ENCODE peak calls at places on chromosomes 13 and 19, in eight cellular contexts. H is WTC11, T is GM20000, L is heart right ventricle, Q is ovary, Y is upper lobe of right lung, U is fibroblast of pulmonary artery, R is IMR-90. B is an unnamed sample.

GRCh38 chr13:43664700-43665191 is 122.0 kb downstream of the ENOX1 start:
- DNase-seq in Q (peak), H (peak), R (peak), Y (no peak), L (no peak), T (no peak), U (peak), B (peak)

GRCh38 chr13:46146898-46147297 is 35.1 kb downstream of the LCP1 start:
- DNase-seq in Q (no peak), U (peak), H (peak), Y (no peak), T (no peak), R (no peak), L (no peak), B (peak)

GRCh38 chr13:103883698-103884097 is 817.5 kb upstream of the SLC10A2 start:
- DNase-seq in R (peak), Q (no peak), T (no peak), H (no peak), U (peak), Y (no peak), L (no peak), B (no peak)

GRCh38 chr19:7888145-7888825 is at the start of gene LRRC8E:
- DNase-seq in U (peak), Q (no peak), H (peak), T (peak), R (peak), Y (peak), L (no peak), B (peak)

GRCh38 chr13:89066868-89067466 is 1395.8 kb downstream of the SLITRK5 start:
- DNase-seq in Y (no peak), U (peak), T (peak), H (peak), R (peak), Q (no peak), L (no peak), B (peak)

GRCh38 chr13:35479691-35480090 is 3.2 kb upstream of the MAB21L1 start:
- DNase-seq in Q (no peak), Y (no peak), H (no peak), T (no peak), L (no peak), U (no peak), R (no peak), B (no peak)

GRCh38 chr13:26112843-26113242 is 61.0 kb upstream of the SHISA2 start:
- DNase-seq in Y (no peak), H (no peak), L (no peak), Q (no peak), U (no peak), R (peak), T (no peak), B (no peak)

GRCh38 chr13:96967248-96967745 is 27.0 kb downstream of the OXGR1 start:
- DNase-seq in H (no peak), Q (no peak), T (no peak), U (peak), R (no peak), L (no peak), Y (no peak), B (no peak)

GRCh38 chr13:45511310-45512147 is 46.8 kb downstream of the COG3 start:
- DNase-seq in Q (no peak), U (peak), Y (no peak), L (peak), H (no peak), R (peak), T (peak), B (peak)

GRCh38 chr13:41681587-41681986 is 224.2 kb downstream of the RGCC start:
- DNase-seq in H (no peak), L (no peak), U (no peak), T (no peak), R (no peak), Y (no peak), Q (no peak), B (no peak)

GRCh38 chr13:80012281-80012680 is 328.6 kb downstream of the SPRY2 start:
- DNase-seq in R (no peak), H (no peak), Q (no peak), T (no peak), L (no peak), Y (no peak), U (peak), B (no peak)

GRCh38 chr13:41645313-41645712 is 188.0 kb downstream of the RGCC start:
- DNase-seq in Q (no peak), T (no peak), L (no peak), U (peak), R (peak), H (no peak), Y (no peak), B (peak)

GRCh38 chr19:33134571-33135041 is 2.7 kb downstream of the WDR88 start:
- DNase-seq in H (peak), Y (no peak), Q (no peak), U (no peak), R (no peak), L (no peak), T (peak), B (no peak)

GRCh38 chr19:33130433-33130832 is 1.5 kb upstream of the WDR88 start:
- DNase-seq in R (no peak), U (no peak), Y (no peak), Q (no peak), H (no peak), L (no peak), T (no peak), B (no peak)

GRCh38 chr19:33133438-33134031 is 1.6 kb downstream of the WDR88 start:
- DNase-seq in Q (no peak), Y (no peak), H (peak), U (peak), T (peak), R (no peak), L (no peak), B (peak)

GRCh38 chr19:33132021-33132420 is at the start of gene WDR88:
- DNase-seq in U (no peak), R (no peak), Q (no peak), T (no peak), Y (no peak), H (peak), L (no peak), B (no peak)

GRCh38 chr19:33132425-33132824 is 511 bp downstream of the WDR88 start:
- DNase-seq in U (no peak), H (peak), Y (no peak), R (no peak), T (peak), Q (no peak), L (no peak), B (no peak)
- TF ChIP-seq CTCF in U (peak), H (no peak), Y (no peak), R (peak), T (peak), Q (no peak), L (no peak), B (peak)

DNA sequence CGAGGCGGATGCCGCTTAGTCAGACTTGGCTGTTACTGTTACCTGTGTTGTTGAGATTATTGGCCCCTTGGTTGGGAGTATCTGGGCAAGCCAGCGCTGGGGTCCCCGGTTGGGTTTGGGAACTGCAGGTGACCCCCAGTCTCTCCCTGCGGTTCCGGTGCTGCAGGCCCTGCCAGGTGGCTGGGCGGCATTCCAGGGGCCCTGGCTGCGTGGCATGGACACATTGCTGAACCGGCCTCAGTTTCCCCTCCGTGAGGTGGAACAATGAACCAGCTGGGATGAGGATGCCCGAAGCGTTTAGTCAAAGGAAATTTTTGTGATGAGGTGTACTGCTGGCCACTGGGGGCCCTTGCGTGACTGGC is 538 bp downstream of the B3GNT3 start:
- DNase-seq in H (no peak), U (no peak), L (no peak), T (no peak), R (no peak), Y (no peak), Q (no peak), B (no peak)
- TF ChIP-seq CTCF in H (no peak), U (no peak), L (no peak), T (no peak), R (no peak), Y (no peak), Q (no peak), B (no peak)

DNA sequence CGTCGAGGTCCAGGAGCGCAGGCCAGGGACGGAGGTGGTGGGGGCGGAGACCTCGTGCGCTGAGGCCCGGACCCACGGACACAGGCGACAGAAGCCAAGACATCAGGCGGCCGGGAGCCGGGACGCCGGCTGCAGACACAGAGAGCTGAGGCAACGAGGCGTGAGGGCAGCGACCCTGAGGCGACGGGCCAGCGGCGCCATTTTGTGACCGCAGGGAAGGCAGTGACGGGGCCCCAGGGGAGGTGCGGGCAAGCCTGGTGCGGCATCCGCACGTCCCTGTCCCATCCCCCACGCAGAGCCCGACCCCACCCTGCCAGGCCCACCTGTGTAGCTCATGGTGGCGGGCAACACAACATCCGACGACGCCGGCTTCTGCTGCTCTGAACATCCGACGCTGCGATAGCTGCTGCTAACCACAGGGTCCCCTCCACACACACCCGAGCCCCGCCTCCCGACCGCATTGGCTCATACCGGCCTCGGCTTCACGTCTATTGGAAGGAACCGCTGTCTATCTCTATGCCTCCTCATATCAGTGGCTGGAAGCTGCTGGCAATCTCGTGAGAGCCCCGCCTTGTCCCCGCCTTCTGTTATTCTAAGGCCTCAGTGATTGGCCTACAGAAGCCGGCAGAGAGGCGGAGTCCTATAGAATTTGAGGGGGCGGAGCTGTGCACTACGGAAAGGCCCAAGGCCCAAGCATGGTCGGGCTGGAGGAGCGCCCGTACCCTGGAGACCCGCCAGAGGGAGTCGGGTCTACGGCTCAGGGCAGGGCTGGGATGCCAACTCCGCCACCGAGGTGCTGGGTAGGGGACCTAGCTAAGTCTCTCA is at the start of gene AKAP8L:
- DNase-seq in R (peak), Y (peak), Q (peak), U (peak), L (peak), T (peak), H (peak), B (peak)
- TF ChIP-seq CTCF in R (peak), Y (peak), Q (peak), U (peak), L (peak), T (peak), H (no peak), B (peak)

GRCh38 chr19:48474084-48474592 is 5.0 kb downstream of the CYTH2 start:
- DNase-seq in Q (no peak), Y (no peak), U (no peak), L (no peak), R (no peak), H (no peak), T (no peak), B (no peak)

GRCh38 chr19:48473161-48473966 is 4.2 kb downstream of the CYTH2 start:
- DNase-seq in H (no peak), Y (no peak), Q (no peak), T (no peak), U (no peak), L (no peak), R (no peak), B (no peak)

GRCh38 chr19:48470856-48471255 is 1.7 kb downstream of the CYTH2 start:
- DNase-seq in Q (no peak), U (no peak), H (no peak), T (no peak), Y (no peak), L (no peak), R (no peak), B (no peak)

GRCh38 chr19:48470281-48470680 is 1.1 kb downstream of the CYTH2 start:
- DNase-seq in R (no peak), Q (no peak), L (no peak), T (no peak), U (no peak), Y (no peak), H (no peak), B (no peak)

DNA sequence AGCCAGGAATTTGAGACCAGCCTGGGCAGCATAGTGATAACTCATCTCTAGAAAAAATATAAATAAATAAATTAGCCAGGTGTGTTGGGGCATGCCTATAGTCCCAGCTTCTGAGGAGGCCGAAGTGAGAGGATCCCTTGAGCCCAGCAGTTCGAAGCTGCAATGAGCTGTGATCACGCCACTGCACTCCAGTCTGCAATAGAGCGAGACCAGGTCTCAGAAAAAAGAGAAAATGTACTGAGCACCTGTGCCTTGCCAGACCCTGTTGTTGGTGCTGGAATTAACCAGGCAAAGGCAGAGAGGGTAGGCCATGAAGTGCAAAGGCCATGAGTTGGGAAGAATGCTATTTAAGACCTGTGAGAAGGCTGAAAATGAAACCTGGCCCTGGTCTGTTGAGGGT is 2.7 kb downstream of the CYTH2 start:
- DNase-seq in L (no peak), H (no peak), T (no peak), Q (no peak), U (no peak), R (no peak), Y (no peak), B (no peak)
- TF ChIP-seq CTCF in L (no peak), H (no peak), T (no peak), Q (no peak), U (no peak), R (no peak), Y (no peak), B (no peak)

DNA sequence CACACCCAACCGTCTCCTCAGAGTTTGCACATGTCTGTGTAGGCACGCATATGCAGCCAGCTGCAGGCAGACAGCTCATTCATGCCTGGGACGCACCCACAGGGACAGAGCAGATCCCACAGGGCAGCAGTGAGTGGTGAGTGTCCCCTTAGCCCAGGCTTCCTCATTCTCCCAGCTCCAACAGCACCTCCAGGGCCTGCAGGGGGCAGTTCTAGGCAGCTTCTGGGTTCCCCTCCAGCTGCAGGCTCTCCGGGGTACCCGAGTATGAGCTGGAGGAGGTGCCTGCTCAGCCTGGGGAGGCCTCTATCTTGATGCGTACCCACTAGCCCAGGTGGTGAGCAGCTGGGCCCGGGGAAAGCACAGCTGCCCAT is 1.3 kb upstream of the SHANK1 start:
- DNase-seq in R (peak), U (no peak), H (peak), Q (no peak), T (no peak), L (no peak), Y (no peak), B (peak)
- TF ChIP-seq CTCF in R (peak), U (peak), H (no peak), Q (no peak), T (no peak), L (no peak), Y (no peak), B (peak)

GRCh38 chr19:49690656-49691242 is at the start of gene CPT1C:
- DNase-seq in R (peak), Y (peak), L (peak), Q (peak), U (peak), T (no peak), H (peak), B (peak)

GRCh38 chr19:49687566-49688316 is 1.7 kb upstream of the ADM5 start:
- DNase-seq in U (peak), Q (no peak), T (no peak), Y (no peak), R (no peak), H (no peak), L (no peak), B (no peak)

GRCh38 chr19:49690073-49690655 is 752 bp upstream of the CPT1C start:
- DNase-seq in Y (no peak), U (no peak), T (no peak), L (no peak), Q (no peak), R (no peak), H (no peak), B (no peak)

GRCh38 chr19:49688531-49689132 is 762 bp upstream of the ADM5 start:
- DNase-seq in R (no peak), T (no peak), U (no peak), L (no peak), Q (no peak), Y (no peak), H (no peak), B (no peak)

DNA sequence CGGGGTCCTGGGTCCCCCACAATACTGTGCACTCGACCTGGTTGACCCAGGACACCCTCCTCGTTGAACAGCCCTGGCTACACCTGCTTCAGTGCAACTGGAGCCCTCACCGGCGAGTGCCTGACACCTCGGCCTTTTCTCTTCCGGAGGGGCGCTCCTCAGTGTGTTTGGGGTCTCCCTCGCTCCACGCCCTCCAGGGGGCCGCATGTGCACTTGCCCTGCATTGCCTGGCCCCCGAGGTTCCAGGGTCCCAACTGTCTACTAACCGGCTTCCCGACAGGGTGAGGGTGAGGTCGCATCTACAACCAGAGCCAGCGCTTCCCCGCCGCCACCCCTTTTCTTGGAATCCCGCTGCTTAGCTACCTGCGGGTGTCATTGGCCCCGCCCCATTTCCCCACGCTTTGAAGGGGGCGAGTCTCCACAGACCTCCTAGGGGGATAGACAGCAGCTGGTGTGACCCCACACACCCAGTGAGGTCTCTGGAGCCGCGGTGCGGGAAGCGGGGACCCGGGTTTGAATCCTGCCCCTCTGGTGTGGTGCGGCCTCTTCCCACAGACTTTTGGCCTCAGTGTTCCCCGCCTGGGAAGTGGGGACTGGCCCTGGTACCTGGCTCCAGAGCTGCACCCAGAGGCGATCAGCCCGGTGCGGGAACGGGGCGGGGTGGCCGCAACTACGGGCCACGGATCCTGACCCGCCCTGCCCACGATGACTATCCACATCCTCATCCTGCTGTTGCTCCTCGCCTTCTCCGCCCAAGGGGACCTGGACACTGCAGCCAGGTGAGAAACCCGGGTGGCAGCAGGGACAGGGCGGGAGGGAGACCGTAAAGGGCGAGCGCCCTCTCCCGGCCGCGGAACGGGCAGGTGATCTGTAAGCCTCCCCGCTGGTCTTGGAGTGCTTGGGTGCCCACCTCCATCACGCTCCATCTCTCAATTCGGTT is at the start of gene ADM5:
- DNase-seq in R (no peak), H (peak), L (no peak), Q (no peak), Y (peak), T (no peak), U (no peak), B (no peak)
- TF ChIP-seq CTCF in R (peak), H (peak), L (peak), Q (no peak), Y (peak), T (peak), U (peak), B (peak)

GRCh38 chr13:64052526-64052925 is 2636.9 kb upstream of the PCDH20 start:
- DNase-seq in Y (no peak), U (no peak), R (no peak), H (no peak), Q (no peak), T (no peak), L (no peak), B (no peak)
- TF ChIP-seq CTCF in Y (no peak), U (no peak), R (no peak), H (no peak), Q (no peak), T (no peak), L (no peak), B (no peak)

B was measured in AG10803.